ENCODE peak calls at places on chromosome 12, in seven cellular contexts. C, I, J, V, N, U and M are unnamed samples.

GRCh38 chr12:31773867-31774266 is 45.0 kb upstream of the AMN1 start:
- DNase-seq in J (no peak), C (peak), U (no peak), N (peak), I (no peak), V (no peak), M (no peak)

GRCh38 chr12:123808167-123808566 is 46.1 kb downstream of the DNAH10 start:
- DNase-seq in V (peak), U (no peak), J (no peak), N (no peak), I (peak), C (peak), M (peak)

GRCh38 chr12:21239866-21240265 is 94.9 kb downstream of the SLCO1A2 start:
- DNase-seq in U (no peak), N (no peak), V (no peak), J (no peak), I (no peak), C (no peak), M (no peak)

GRCh38 chr12:32139064-32139421 is 32.4 kb downstream of the BICD1 start:
- DNase-seq in N (peak), J (no peak), V (no peak), U (no peak), I (no peak), C (peak), M (no peak)

GRCh38 chr12:21676781-21677180 is 19.1 kb upstream of the LDHB start:
- DNase-seq in I (no peak), C (no peak), V (no peak), J (no peak), N (no peak), U (no peak), M (no peak)

GRCh38 chr12:112309797-112310196 is 72.4 kb downstream of the HECTD4 start:
- DNase-seq in C (peak), N (no peak), I (no peak), V (no peak), J (no peak), U (no peak), M (no peak)

GRCh38 chr12:112808176-112808575 is 16.6 kb downstream of the RPH3A start:
- DNase-seq in C (no peak), U (no peak), V (no peak), N (no peak), I (no peak), J (no peak), M (no peak)

GRCh38 chr12:112876506-112876905 is 30.3 kb upstream of the OAS1 start:
- DNase-seq in J (no peak), C (no peak), I (no peak), V (no peak), N (no peak), U (no peak), M (no peak)

GRCh38 chr12:25734529-25735180 is 181.6 kb upstream of the LMNTD1 start:
- DNase-seq in U (no peak), C (no peak), N (no peak), V (no peak), I (no peak), J (no peak), M (no peak)

GRCh38 chr12:103672401-103673119 is 85.5 kb downstream of the STAB2 start:
- DNase-seq in C (no peak), I (no peak), V (peak), U (no peak), N (no peak), J (no peak), M (no peak)

GRCh38 chr12:14960548-14961465 is 594 bp downstream of the ARHGDIB start:
- DNase-seq in V (peak), J (no peak), C (peak), N (no peak), U (no peak), I (no peak), M (peak)

GRCh38 chr12:11026118-11026517 is 3.7 kb upstream of the TAS2R19 start:
- DNase-seq in I (no peak), V (peak), J (no peak), N (no peak), U (no peak), C (no peak), M (no peak)
- TF ChIP-seq CTCF in I (no peak), V (peak), J (no peak), N (no peak), U (no peak), C (no peak), M (no peak)

DNA sequence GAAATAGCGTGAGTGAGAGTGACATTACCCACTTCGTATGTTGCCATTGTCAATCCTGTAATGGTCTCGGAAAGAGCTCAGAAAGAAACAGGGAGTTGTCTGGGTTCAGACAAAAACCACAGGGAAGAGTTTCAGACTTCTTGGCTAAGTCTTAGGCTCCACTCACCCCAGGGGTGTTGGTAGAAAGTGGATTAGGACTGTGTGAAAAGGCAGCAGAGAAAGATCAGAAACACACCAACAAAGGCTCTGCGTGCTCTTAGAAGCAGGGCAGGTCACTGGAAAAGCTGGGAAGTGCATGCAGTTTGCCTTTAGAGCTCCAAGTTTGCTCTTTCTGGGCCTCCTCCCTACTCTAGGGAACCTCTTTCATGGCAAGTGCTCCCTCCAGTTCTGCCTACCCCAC is 106.1 kb upstream of the PLXNC1 start:
- DNase-seq in N (no peak), I (no peak), V (no peak), J (no peak), U (no peak), C (no peak), M (no peak)
- TF ChIP-seq CTCF in N (no peak), I (no peak), V (no peak), J (no peak), U (no peak), C (no peak), M (no peak)

GRCh38 chr12:76031414-76032042 is at the start of gene PHLDA1:
- DNase-seq in U (peak), V (peak), J (peak), I (peak), C (peak), N (peak), M (peak)
- TF ChIP-seq CTCF in U (peak), V (peak), J (peak), I (peak), C (peak), N (peak), M (peak)

GRCh38 chr12:30763053-30763452 is 8.3 kb upstream of the CAPRIN2 start:
- DNase-seq in N (no peak), I (no peak), U (no peak), J (no peak), C (no peak), V (no peak), M (no peak)

GRCh38 chr12:30761730-30762129 is 7.0 kb upstream of the CAPRIN2 start:
- DNase-seq in U (no peak), J (no peak), V (no peak), I (no peak), C (no peak), N (no peak), M (no peak)

GRCh38 chr12:30769802-30770201 is 15.1 kb upstream of the CAPRIN2 start:
- DNase-seq in C (peak), U (no peak), V (peak), I (no peak), J (no peak), N (no peak), M (no peak)

GRCh38 chr12:30764251-30764650 is 9.5 kb upstream of the CAPRIN2 start:
- DNase-seq in V (no peak), J (no peak), I (no peak), C (peak), U (no peak), N (no peak), M (no peak)
- TF ChIP-seq CTCF in V (no peak), J (no peak), I (no peak), C (no peak), U (no peak), N (no peak), M (no peak)

DNA sequence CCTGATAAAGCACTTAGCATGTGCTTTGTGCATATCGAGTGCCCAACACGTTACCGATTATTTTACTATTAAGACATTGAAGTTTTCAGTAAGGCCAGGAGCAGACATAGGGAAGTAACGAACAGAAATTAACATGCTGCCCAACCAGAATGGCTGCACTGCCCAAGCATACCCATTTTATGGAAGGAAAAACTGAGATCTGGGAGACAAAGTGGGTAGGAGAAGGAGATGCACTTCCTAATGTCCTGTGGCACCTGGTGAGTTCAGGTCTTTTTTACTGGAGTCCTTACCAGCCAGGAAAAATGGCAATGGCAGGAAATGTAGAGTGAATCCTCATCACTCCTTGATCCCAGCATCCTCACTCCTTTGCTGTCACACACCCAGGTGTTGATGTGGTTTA is 768.5 kb downstream of the MED13L start:
- DNase-seq in V (no peak), I (no peak), C (no peak), N (no peak), J (no peak), U (no peak), M (no peak)
- TF ChIP-seq CTCF in V (no peak), I (no peak), C (no peak), N (no peak), J (no peak), U (no peak), M (no peak)